ENCODE peak calls at places on chromosome 14, in six cellular contexts. One of them, this sample, is unnamed.

GRCh38 chr14:100677925-100678765 is 48.5 kb upstream of the DLK1 start:
- DNase-seq in body of pancreas: no peak
- DNase-seq in MM.1S: no peak
- DNase-seq in astrocyte of the cerebellum: peak; percentile 78
- DNase-seq in fibroblast of the aortic adventitia: peak; percentile 80
- DNase-seq in WERI-Rb-1: no peak
- DNase-seq in this sample: peak; percentile 85

GRCh38 chr14:95222870-95223398 is 65.6 kb upstream of the DICER1 start:
- DNase-seq in WERI-Rb-1: no peak
- DNase-seq in body of pancreas: no peak
- DNase-seq in fibroblast of the aortic adventitia: peak; percentile 36
- DNase-seq in MM.1S: no peak
- DNase-seq in astrocyte of the cerebellum: no peak
- DNase-seq in this sample: no peak

GRCh38 chr14:76701981-76702380 is 59.3 kb upstream of the VASH1 start:
- DNase-seq in fibroblast of the aortic adventitia: peak; percentile 13
- DNase-seq in WERI-Rb-1: no peak
- DNase-seq in body of pancreas: no peak
- DNase-seq in astrocyte of the cerebellum: no peak
- DNase-seq in MM.1S: no peak
- DNase-seq in this sample: peak; percentile 65

GRCh38 chr14:104171029-104171697 is 32.8 kb downstream of the KIF26A start:
- DNase-seq in fibroblast of the aortic adventitia: no peak
- DNase-seq in body of pancreas: peak; percentile 67
- DNase-seq in MM.1S: no peak
- DNase-seq in astrocyte of the cerebellum: no peak
- DNase-seq in WERI-Rb-1: no peak
- DNase-seq in this sample: no peak

GRCh38 chr14:75645051-75645450 is 15.6 kb downstream of the ERG28 start:
- DNase-seq in astrocyte of the cerebellum: no peak
- DNase-seq in fibroblast of the aortic adventitia: no peak
- DNase-seq in body of pancreas: no peak
- DNase-seq in MM.1S: no peak
- DNase-seq in WERI-Rb-1: no peak
- DNase-seq in this sample: no peak

GRCh38 chr14:104150201-104151027 is 12.0 kb downstream of the KIF26A start:
- DNase-seq in WERI-Rb-1: peak; percentile 94
- DNase-seq in body of pancreas: peak; percentile 35
- DNase-seq in astrocyte of the cerebellum: peak; percentile 33
- DNase-seq in MM.1S: no peak
- DNase-seq in fibroblast of the aortic adventitia: no peak
- DNase-seq in this sample: no peak

GRCh38 chr14:97306133-97306784 is 509.1 kb downstream of the VRK1 start:
- DNase-seq in MM.1S: peak; percentile 47
- DNase-seq in body of pancreas: no peak
- DNase-seq in WERI-Rb-1: no peak
- DNase-seq in fibroblast of the aortic adventitia: no peak
- DNase-seq in astrocyte of the cerebellum: peak; percentile 5
- DNase-seq in this sample: no peak

GRCh38 chr14:100261621-100262020 is 22.7 kb downstream of the YY1 start:
- DNase-seq in MM.1S: no peak
- DNase-seq in WERI-Rb-1: no peak
- DNase-seq in fibroblast of the aortic adventitia: no peak
- DNase-seq in body of pancreas: no peak
- DNase-seq in astrocyte of the cerebellum: no peak
- DNase-seq in this sample: no peak

GRCh38 chr14:56294125-56294524 is 175.9 kb downstream of the PELI2 start:
- DNase-seq in body of pancreas: peak; percentile 12
- DNase-seq in astrocyte of the cerebellum: no peak
- DNase-seq in fibroblast of the aortic adventitia: no peak
- DNase-seq in WERI-Rb-1: no peak
- DNase-seq in MM.1S: no peak
- DNase-seq in this sample: no peak

GRCh38 chr14:79082883-79083282 is 912.7 kb downstream of the NRXN3 start:
- DNase-seq in fibroblast of the aortic adventitia: no peak
- DNase-seq in astrocyte of the cerebellum: no peak
- DNase-seq in MM.1S: no peak
- DNase-seq in WERI-Rb-1: no peak
- DNase-seq in body of pancreas: no peak
- DNase-seq in this sample: no peak

GRCh38 chr14:22478670-22479069 is 110.4 kb downstream of the DAD1 start:
- DNase-seq in WERI-Rb-1: no peak
- DNase-seq in astrocyte of the cerebellum: no peak
- DNase-seq in MM.1S: no peak
- DNase-seq in fibroblast of the aortic adventitia: peak; percentile 46
- DNase-seq in body of pancreas: no peak
- DNase-seq in this sample: peak; percentile 38

GRCh38 chr14:104781271-104782077 is 14.1 kb downstream of the AKT1 start:
- DNase-seq in fibroblast of the aortic adventitia: no peak
- DNase-seq in MM.1S: no peak
- DNase-seq in astrocyte of the cerebellum: no peak
- DNase-seq in WERI-Rb-1: no peak
- DNase-seq in body of pancreas: no peak
- DNase-seq in this sample: no peak

GRCh38 chr14:49966304-49966809 is 73.5 kb downstream of the ARF6 start:
- DNase-seq in fibroblast of the aortic adventitia: peak; percentile 60
- DNase-seq in astrocyte of the cerebellum: no peak
- DNase-seq in MM.1S: no peak
- DNase-seq in WERI-Rb-1: peak; percentile 11
- DNase-seq in body of pancreas: peak; percentile 68
- DNase-seq in this sample: no peak
- H3K4me3 ChIP-seq in fibroblast of the aortic adventitia: no peak overlapping the region
- H3K4me3 ChIP-seq in astrocyte of the cerebellum: no peak overlapping the region
- H3K4me3 ChIP-seq in MM.1S: no peak overlapping the region
- H3K4me3 ChIP-seq in WERI-Rb-1: no peak overlapping the region
- H3K4me3 ChIP-seq in body of pancreas: no peak overlapping the region
- H3K4me3 ChIP-seq in this sample: no peak overlapping the region

GRCh38 chr14:63833728-63834127 is 19.1 kb upstream of the SYNE2 start:
- DNase-seq in fibroblast of the aortic adventitia: no peak
- DNase-seq in MM.1S: no peak
- DNase-seq in WERI-Rb-1: no peak
- DNase-seq in astrocyte of the cerebellum: no peak
- DNase-seq in body of pancreas: no peak
- DNase-seq in this sample: no peak
- TF ChIP-seq CTCF in fibroblast of the aortic adventitia: no peak
- TF ChIP-seq CTCF in MM.1S: no peak
- TF ChIP-seq CTCF in WERI-Rb-1: no peak
- TF ChIP-seq CTCF in astrocyte of the cerebellum: no peak
- TF ChIP-seq CTCF in body of pancreas: no peak
- TF ChIP-seq CTCF in this sample: no peak

GRCh38 chr14:58238252-58239247 is 6.1 kb upstream of the PSMA3 start:
- DNase-seq in astrocyte of the cerebellum: no peak
- DNase-seq in MM.1S: no peak
- DNase-seq in body of pancreas: peak; percentile 38
- DNase-seq in WERI-Rb-1: no peak
- DNase-seq in fibroblast of the aortic adventitia: peak; percentile 72
- DNase-seq in this sample: no peak
- H3K4me3 ChIP-seq in astrocyte of the cerebellum: no peak overlapping the region
- H3K4me3 ChIP-seq in MM.1S: peak overlapping the region; percentile 71
- H3K4me3 ChIP-seq in body of pancreas: no peak overlapping the region
- H3K4me3 ChIP-seq in WERI-Rb-1: no peak overlapping the region
- H3K4me3 ChIP-seq in fibroblast of the aortic adventitia: peak overlapping the region; percentile 55
- H3K4me3 ChIP-seq in this sample: peak overlapping the region; percentile 73

GRCh38 chr14:103029936-103030335 is 27.4 kb downstream of the CDC42BPB start:
- DNase-seq in MM.1S: no peak
- DNase-seq in astrocyte of the cerebellum: no peak
- DNase-seq in WERI-Rb-1: no peak
- DNase-seq in fibroblast of the aortic adventitia: no peak
- DNase-seq in body of pancreas: no peak
- DNase-seq in this sample: no peak

GRCh38 chr14:103030741-103031565 is 26.4 kb downstream of the CDC42BPB start:
- DNase-seq in body of pancreas: no peak
- DNase-seq in fibroblast of the aortic adventitia: no peak
- DNase-seq in astrocyte of the cerebellum: no peak
- DNase-seq in WERI-Rb-1: no peak
- DNase-seq in MM.1S: no peak
- DNase-seq in this sample: no peak

GRCh38 chr14:103033744-103034143 is 23.6 kb downstream of the CDC42BPB start:
- DNase-seq in MM.1S: no peak
- DNase-seq in fibroblast of the aortic adventitia: no peak
- DNase-seq in body of pancreas: no peak
- DNase-seq in astrocyte of the cerebellum: no peak
- DNase-seq in WERI-Rb-1: no peak
- DNase-seq in this sample: no peak

GRCh38 chr14:103031566-103031911 is 25.8 kb downstream of the CDC42BPB start:
- DNase-seq in astrocyte of the cerebellum: no peak
- DNase-seq in MM.1S: no peak
- DNase-seq in fibroblast of the aortic adventitia: no peak
- DNase-seq in WERI-Rb-1: no peak
- DNase-seq in body of pancreas: no peak
- DNase-seq in this sample: no peak

GRCh38 chr14:103031956-103032355 is 25.4 kb downstream of the CDC42BPB start:
- DNase-seq in body of pancreas: peak; percentile 42
- DNase-seq in fibroblast of the aortic adventitia: no peak
- DNase-seq in MM.1S: no peak
- DNase-seq in astrocyte of the cerebellum: no peak
- DNase-seq in WERI-Rb-1: peak; percentile 26
- DNase-seq in this sample: no peak
- TF ChIP-seq CTCF in body of pancreas: peak; percentile 16
- TF ChIP-seq CTCF in fibroblast of the aortic adventitia: no peak
- TF ChIP-seq CTCF in MM.1S: no peak
- TF ChIP-seq CTCF in astrocyte of the cerebellum: peak; percentile 7
- TF ChIP-seq CTCF in WERI-Rb-1: peak; percentile 29
- TF ChIP-seq CTCF in this sample: peak; percentile 23

GRCh38 chr14:87638196-87638595 is 354.8 kb downstream of the GALC start:
- DNase-seq in fibroblast of the aortic adventitia: no peak
- DNase-seq in WERI-Rb-1: no peak
- DNase-seq in body of pancreas: no peak
- DNase-seq in MM.1S: no peak
- DNase-seq in astrocyte of the cerebellum: no peak
- DNase-seq in this sample: no peak
- H3K4me3 ChIP-seq in fibroblast of the aortic adventitia: no peak overlapping the region
- H3K4me3 ChIP-seq in WERI-Rb-1: no peak overlapping the region
- H3K4me3 ChIP-seq in body of pancreas: no peak overlapping the region
- H3K4me3 ChIP-seq in MM.1S: no peak overlapping the region
- H3K4me3 ChIP-seq in astrocyte of the cerebellum: no peak overlapping the region
- H3K4me3 ChIP-seq in this sample: no peak overlapping the region

GRCh38 chr14:49620182-49621113 is at the start of the genes MGAT2 and RPL36AL:
- DNase-seq in body of pancreas: peak; percentile 99
- DNase-seq in MM.1S: peak; percentile 92
- DNase-seq in WERI-Rb-1: peak; percentile 99
- DNase-seq in astrocyte of the cerebellum: peak; percentile 96
- DNase-seq in fibroblast of the aortic adventitia: peak; percentile 99
- DNase-seq in this sample: peak; percentile 99
- TF ChIP-seq CTCF in body of pancreas: peak; percentile 34
- TF ChIP-seq CTCF in MM.1S: peak; percentile 4
- TF ChIP-seq CTCF in WERI-Rb-1: peak; percentile 46
- TF ChIP-seq CTCF in astrocyte of the cerebellum: peak; percentile 41
- TF ChIP-seq CTCF in fibroblast of the aortic adventitia: peak; percentile 49
- TF ChIP-seq CTCF in this sample: peak; percentile 49

GRCh38 chr14:73903028-73903427 is 16.4 kb downstream of the ZNF410 start:
- DNase-seq in WERI-Rb-1: no peak
- DNase-seq in body of pancreas: no peak
- DNase-seq in astrocyte of the cerebellum: no peak
- DNase-seq in fibroblast of the aortic adventitia: no peak
- DNase-seq in MM.1S: no peak
- DNase-seq in this sample: no peak
- H3K4me3 ChIP-seq in WERI-Rb-1: no peak overlapping the region
- H3K4me3 ChIP-seq in body of pancreas: no peak overlapping the region
- H3K4me3 ChIP-seq in astrocyte of the cerebellum: no peak overlapping the region
- H3K4me3 ChIP-seq in fibroblast of the aortic adventitia: no peak overlapping the region
- H3K4me3 ChIP-seq in MM.1S: no peak overlapping the region
- H3K4me3 ChIP-seq in this sample: no peak overlapping the region

GRCh38 chr14:35138585-35138984 is 16.2 kb downstream of the PRORP start:
- DNase-seq in astrocyte of the cerebellum: no peak
- DNase-seq in MM.1S: no peak
- DNase-seq in WERI-Rb-1: no peak
- DNase-seq in body of pancreas: no peak
- DNase-seq in fibroblast of the aortic adventitia: no peak
- DNase-seq in this sample: no peak

GRCh38 chr14:35144029-35144428 is 21.7 kb downstream of the PRORP start:
- DNase-seq in MM.1S: no peak
- DNase-seq in WERI-Rb-1: no peak
- DNase-seq in body of pancreas: no peak
- DNase-seq in fibroblast of the aortic adventitia: no peak
- DNase-seq in astrocyte of the cerebellum: no peak
- DNase-seq in this sample: no peak

GRCh38 chr14:35146711-35147149 is 24.4 kb downstream of the PRORP start:
- DNase-seq in MM.1S: no peak
- DNase-seq in WERI-Rb-1: no peak
- DNase-seq in body of pancreas: no peak
- DNase-seq in fibroblast of the aortic adventitia: no peak
- DNase-seq in astrocyte of the cerebellum: no peak
- DNase-seq in this sample: no peak

GRCh38 chr14:35140718-35141581 is 18.6 kb downstream of the PRORP start:
- DNase-seq in astrocyte of the cerebellum: no peak
- DNase-seq in body of pancreas: no peak
- DNase-seq in WERI-Rb-1: no peak
- DNase-seq in MM.1S: peak; percentile 48
- DNase-seq in fibroblast of the aortic adventitia: peak; percentile 62
- DNase-seq in this sample: no peak
- TF ChIP-seq CTCF in astrocyte of the cerebellum: no peak
- TF ChIP-seq CTCF in body of pancreas: no peak
- TF ChIP-seq CTCF in WERI-Rb-1: no peak
- TF ChIP-seq CTCF in MM.1S: peak; percentile 24
- TF ChIP-seq CTCF in fibroblast of the aortic adventitia: peak; percentile 30
- TF ChIP-seq CTCF in this sample: peak; percentile 65